ENCODE peak calls at places on chromosome 12, in six cellular contexts. Y is IMR-90, J is GM23248, O is fibroblast of lung, H is right atrium auricular region, M is T-helper 17 cell. I is an unnamed sample. For H3K9me3, the result is how much of the 10 kb centered on the place peaks cover.

GRCh38 chr12:45075575-45076282 is 24.8 kb upstream of the DBX2 start:
- DNase-seq in Y (no peak), J (no peak), O (no peak), H (no peak), M (no peak), I (no peak)

GRCh38 chr12:65602579-65603295 is 221.5 kb upstream of the HMGA2 start:
- DNase-seq in Y (peak), J (peak), O (peak), H (peak), M (no peak), I (peak)

GRCh38 chr12:2976581-2976996 is 17.4 kb downstream of the TEAD4 start:
- DNase-seq in Y (no peak), J (no peak), O (no peak), H (no peak), M (no peak), I (no peak)

GRCh38 chr12:98645572-98646067 is 530 bp downstream of the APAF1 start:
- DNase-seq in Y (no peak), J (peak), O (peak), H (peak), M (no peak), I (no peak)

GRCh38 chr12:115975411-115975810 is 302.1 kb downstream of the MED13L start:
- DNase-seq in Y (no peak), J (no peak), O (no peak), H (no peak), M (no peak), I (no peak)

GRCh38 chr12:26135010-26135420 is 10.2 kb upstream of the BHLHE41 start:
- DNase-seq in Y (no peak), J (peak), O (peak), H (no peak), M (no peak), I (peak)

GRCh38 chr12:55728185-55728931 is 451 bp downstream of the CD63 start:
- DNase-seq in Y (peak), J (peak), O (peak), H (no peak), M (no peak), I (peak)

GRCh38 chr12:116861331-116861730 is 19.9 kb downstream of the HRK start:
- DNase-seq in Y (peak), J (peak), O (peak), H (no peak), M (no peak), I (peak)

GRCh38 chr12:49565119-49565955 is 2.6 kb downstream of the MCRS1 start:
- DNase-seq in Y (no peak), J (no peak), O (no peak), H (no peak), M (no peak), I (peak)

GRCh38 chr12:62785941-62786559 is 148.9 kb downstream of the PPM1H start:
- DNase-seq in Y (peak), J (peak), O (peak), H (peak), M (no peak), I (no peak)

GRCh38 chr12:121400332-121401139 is 618 bp downstream of the RNF34 start:
- DNase-seq in Y (peak), J (peak), O (peak), H (peak), M (peak), I (peak)

GRCh38 chr12:52630104-52630500 is 11.7 kb upstream of the KRT73 start:
- DNase-seq in Y (no peak), J (no peak), O (no peak), H (peak), M (no peak), I (no peak)

GRCh38 chr12:24020391-24021163 is 71.1 kb upstream of the SOX5 start:
- DNase-seq in Y (no peak), J (no peak), O (no peak), H (no peak), M (no peak), I (no peak)

GRCh38 chr12:20832911-20833310 is 22.4 kb downstream of the SLCO1B3 start:
- DNase-seq in Y (no peak), J (no peak), O (no peak), H (no peak), M (no peak), I (no peak)

GRCh38 chr12:34354239-34355200 is 332.2 kb downstream of the ALG10 start:
- DNase-seq in Y (no peak), J (no peak), O (no peak), H (no peak), M (no peak), I (no peak)

GRCh38 chr12:10165421-10165820 is 6.5 kb downstream of the OLR1 start:
- DNase-seq in Y (no peak), J (no peak), O (peak), H (no peak), M (no peak), I (no peak)
- H3K9me3 ChIP-seq in Y (under half), J (under half), O (under half), H (under half), M (under half), I (under half)

GRCh38 chr12:6221146-6221545 is 20.9 kb downstream of the CD9 start:
- DNase-seq in Y (no peak), J (no peak), O (no peak), H (no peak), M (no peak), I (no peak)

GRCh38 chr12:6218526-6218925 is 18.3 kb downstream of the CD9 start:
- DNase-seq in Y (no peak), J (no peak), O (no peak), H (no peak), M (no peak), I (no peak)

GRCh38 chr12:6216581-6216980 is 16.4 kb downstream of the CD9 start:
- DNase-seq in Y (no peak), J (no peak), O (no peak), H (no peak), M (no peak), I (no peak)

GRCh38 chr12:6222009-6222702 is 22.0 kb downstream of the CD9 start:
- DNase-seq in Y (no peak), J (no peak), O (peak), H (no peak), M (no peak), I (no peak)

DNA sequence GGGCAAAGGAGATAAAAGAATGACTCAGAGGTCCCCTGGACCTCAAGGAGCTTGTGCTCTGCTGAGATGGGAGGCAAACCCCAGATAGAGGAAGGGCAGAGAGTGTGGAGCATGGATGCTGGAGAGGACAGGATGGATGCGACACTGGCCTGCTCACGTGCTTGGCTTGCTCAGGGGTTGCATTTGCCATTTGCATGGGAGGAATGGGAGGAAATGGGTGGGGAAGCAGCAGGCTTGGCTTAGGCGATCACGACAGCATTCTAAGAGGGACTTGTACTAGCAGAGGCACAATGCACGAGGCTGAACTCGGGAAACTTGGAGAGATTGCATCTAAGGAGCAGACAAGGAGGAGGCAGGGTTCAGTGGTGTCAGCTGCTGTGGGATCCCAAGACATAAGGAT is 19.8 kb downstream of the CD9 start:
- DNase-seq in Y (no peak), J (no peak), O (no peak), H (no peak), M (no peak), I (no peak)
- H3K9me3 ChIP-seq in Y (under half), J (under half), O (under half), H (under half), M (under half), I (under half)

GRCh38 chr12:102849722-102850447 is 67.2 kb downstream of the PAH start:
- DNase-seq in Y (no peak), J (no peak), O (no peak), H (no peak), M (no peak), I (no peak)

GRCh38 chr12:102847131-102847530 is 69.9 kb downstream of the PAH start:
- DNase-seq in Y (no peak), J (peak), O (no peak), H (no peak), M (no peak), I (no peak)

GRCh38 chr12:102851246-102851645 is 65.8 kb downstream of the PAH start:
- DNase-seq in Y (no peak), J (no peak), O (no peak), H (no peak), M (no peak), I (no peak)

DNA sequence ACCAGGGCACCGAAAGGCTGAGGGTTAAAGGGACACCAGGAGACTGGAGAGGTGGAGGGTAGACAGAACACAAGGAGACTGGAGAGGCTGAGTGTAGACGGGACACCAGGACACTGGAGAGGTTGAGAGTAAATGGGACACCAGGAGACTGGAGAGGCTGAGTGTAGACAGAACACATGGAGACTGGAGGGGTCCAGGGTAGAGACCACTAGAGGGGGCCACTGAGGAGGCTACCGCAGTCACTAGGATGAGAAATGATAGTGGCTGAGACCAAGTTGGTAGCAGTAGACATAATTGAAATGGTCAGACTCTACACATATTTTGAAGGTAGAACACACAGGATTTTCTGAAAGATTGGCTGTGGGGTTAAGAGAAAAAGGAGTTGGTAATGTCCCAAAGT is 68.2 kb downstream of the PAH start:
- DNase-seq in Y (no peak), J (no peak), O (no peak), H (no peak), M (no peak), I (no peak)
- H3K9me3 ChIP-seq in Y (under half), J (under half), O (under half), H (under half), M (under half), I (under half)

DNA sequence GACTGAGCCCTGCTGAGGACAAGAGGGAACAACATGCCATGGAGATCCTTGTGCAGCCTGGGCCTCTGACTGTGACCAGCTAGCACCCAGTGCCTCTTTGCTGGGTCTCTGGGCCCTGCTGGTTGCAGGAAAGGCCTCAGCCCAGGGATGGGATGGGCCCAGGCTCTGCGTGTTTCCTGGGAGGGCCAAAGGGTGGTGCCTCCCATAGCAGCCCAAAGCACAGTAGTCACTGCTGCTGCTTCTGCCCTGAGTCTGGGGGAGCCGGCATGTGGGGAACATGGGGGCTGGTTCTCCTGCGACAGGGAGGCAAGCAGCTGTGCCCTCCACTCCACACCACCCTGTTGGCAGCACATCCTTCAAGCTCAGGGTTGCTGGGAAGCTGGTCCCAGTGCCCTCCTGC is 18.5 kb downstream of the ANHX start:
- DNase-seq in Y (no peak), J (no peak), O (no peak), H (peak), M (no peak), I (no peak)
- H3K9me3 ChIP-seq in Y (half or more), J (under half), O (under half), H (under half), M (under half), I (under half)

DNA sequence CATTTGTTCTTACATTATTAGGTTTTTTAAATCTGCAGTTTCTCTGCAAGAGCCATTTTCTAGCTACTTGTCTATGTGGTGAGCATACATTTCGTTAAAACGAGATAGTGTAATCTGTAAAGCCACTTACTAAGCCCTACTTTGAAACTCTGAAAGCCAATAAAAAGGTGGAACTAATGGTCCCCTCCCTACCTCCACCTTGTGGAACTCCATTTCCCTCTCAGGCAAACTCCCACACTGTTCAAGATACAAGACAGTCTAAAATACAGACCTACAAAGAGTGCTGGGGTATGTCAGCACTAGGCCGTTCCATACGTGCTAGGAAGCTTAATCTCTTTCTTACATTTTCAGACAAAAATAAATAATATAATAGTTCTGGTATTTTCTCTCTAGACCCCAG is 74.1 kb downstream of the DUSP6 start:
- DNase-seq in Y (no peak), J (no peak), O (no peak), H (no peak), M (no peak), I (no peak)
- H3K9me3 ChIP-seq in Y (under half), J (under half), O (under half), H (under half), M (under half), I (under half)

GRCh38 chr12:69490920-69491643 is 20.9 kb downstream of the FRS2 start:
- DNase-seq in Y (no peak), J (no peak), O (no peak), H (no peak), M (no peak), I (no peak)
- H3K9me3 ChIP-seq in Y (under half), J (under half), O (under half), H (under half), M (under half), I (under half)

DNA sequence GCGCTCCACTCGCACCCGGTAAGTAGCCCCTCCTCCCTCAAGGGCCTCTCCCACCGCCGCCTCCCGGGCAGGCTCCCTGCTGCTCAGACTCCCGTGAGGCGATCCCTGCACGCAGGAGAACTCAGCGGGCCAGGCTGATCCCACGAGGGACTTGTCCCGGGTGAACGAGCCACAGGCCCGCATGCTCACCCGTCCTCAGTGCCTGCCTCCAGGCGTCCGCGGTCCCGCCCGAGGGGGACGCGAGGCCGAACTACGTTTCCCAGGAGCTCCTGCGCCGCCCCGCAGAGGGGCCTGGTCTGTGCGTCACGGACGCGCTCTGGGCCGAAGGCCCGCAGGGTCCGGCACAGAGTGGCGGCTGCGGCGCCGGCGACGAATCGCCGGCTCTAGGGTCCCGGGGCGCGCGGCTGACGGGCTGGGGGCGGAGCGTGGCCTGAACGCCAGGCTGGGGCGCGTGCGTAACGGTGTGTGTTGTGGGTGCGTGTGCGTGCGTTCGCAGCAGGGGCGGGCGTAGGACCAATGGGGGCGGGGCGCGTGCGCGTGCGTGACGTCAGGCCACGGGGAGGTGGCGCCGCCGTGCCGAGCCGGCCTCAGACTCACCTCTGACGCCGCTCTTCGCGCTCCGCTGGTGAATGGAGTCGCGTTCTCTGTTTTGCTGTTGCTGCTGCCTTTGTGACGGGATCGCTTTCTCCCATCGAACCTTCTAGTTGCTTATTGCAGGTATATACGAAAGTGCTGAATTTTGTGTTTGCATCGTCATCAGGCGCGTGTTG is at the start of the genes ZNF10 and ZNF891:
- DNase-seq in Y (peak), J (peak), O (peak), H (peak), M (peak), I (peak)
- H3K9me3 ChIP-seq in Y (under half), J (under half), O (under half), H (under half), M (under half), I (under half)

GRCh38 chr12:38016606-38017005 is 300.0 kb upstream of the ALG10B start:
- DNase-seq in Y (no peak), J (no peak), O (no peak), H (no peak), M (no peak), I (no peak)
- H3K9me3 ChIP-seq in Y (under half), J (under half), O (under half), H (under half), M (under half), I (under half)

DNA sequence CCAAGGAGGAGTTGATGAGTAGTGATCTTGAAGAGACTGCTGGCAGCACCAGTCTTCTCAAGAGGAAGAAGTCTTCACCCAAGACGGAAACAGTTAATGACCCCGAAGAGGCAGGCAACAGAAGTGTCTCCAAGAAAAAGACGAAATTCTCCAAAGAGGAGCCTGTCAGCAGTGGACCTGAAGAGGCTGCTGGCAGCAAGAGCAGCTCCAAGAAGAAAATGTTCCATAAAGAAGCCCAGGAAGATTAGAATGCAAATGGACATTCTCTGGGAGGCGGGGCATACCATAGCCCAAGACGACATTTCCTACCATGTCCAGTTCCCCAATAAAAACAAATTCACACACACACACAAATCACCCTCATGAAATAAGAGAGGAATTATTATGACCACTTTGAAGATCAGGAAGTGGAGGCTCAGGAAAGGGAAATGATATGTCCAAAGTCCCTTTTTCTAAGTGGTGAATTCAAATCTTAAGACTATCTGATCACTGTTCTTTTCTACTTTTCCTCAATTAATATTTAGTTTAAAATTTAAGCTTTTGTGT is 131.8 kb downstream of the PAWR start:
- DNase-seq in Y (no peak), J (no peak), O (no peak), H (no peak), M (no peak), I (no peak)
- H3K9me3 ChIP-seq in Y (under half), J (under half), O (under half), H (under half), M (under half), I (under half)